ENCODE peak calls at places on chromosomes 11 and 22, in four cellular contexts. H is HCT116, S is HepG2, Z is SK-N-SH. K is an unnamed sample.

GRCh38 chr11:92626624-92627023 is 342.8 kb upstream of the MTNR1B start:
- DNase-seq in H (no peak), S (no peak), Z (no peak), K (no peak)

GRCh38 chr22:49657275-49657973 is 170.2 kb downstream of the BRD1 start:
- DNase-seq in H (peak), S (no peak), Z (no peak), K (no peak)

GRCh38 chr11:64233913-64234839 is at the start of gene VEGFB:
- DNase-seq in H (no peak), S (no peak), Z (peak), K (no peak)

GRCh38 chr22:40922484-40923303 is 28.5 kb upstream of the RBX1 start:
- DNase-seq in H (peak), S (peak), Z (peak), K (peak)

GRCh38 chr11:81966340-81966739 is 767.3 kb downstream of the FAM181B start:
- DNase-seq in H (no peak), S (no peak), Z (no peak), K (no peak)

GRCh38 chr11:76680517-76681425 is 10.2 kb upstream of the LRRC32 start:
- DNase-seq in H (peak), S (peak), Z (peak), K (peak)

GRCh38 chr11:2120359-2121100 is 18.7 kb downstream of the IGF2 start:
- DNase-seq in H (no peak), S (no peak), Z (peak), K (no peak)

GRCh38 chr22:50247748-50248147 is 2.9 kb upstream of the TUBGCP6 start:
- DNase-seq in H (peak), S (no peak), Z (peak), K (no peak)

GRCh38 chr22:23410411-23410810 is 169.7 kb downstream of the IGLL1 start:
- DNase-seq in H (no peak), S (no peak), Z (no peak), K (no peak)

GRCh38 chr11:40247023-40247422 is 1212.4 kb downstream of the LRRC4C start:
- DNase-seq in H (no peak), S (no peak), Z (no peak), K (peak)

GRCh38 chr11:125995313-125995712 is 49.5 kb downstream of the VSIG10L2 start:
- DNase-seq in H (no peak), S (no peak), Z (no peak), K (no peak)

DNA sequence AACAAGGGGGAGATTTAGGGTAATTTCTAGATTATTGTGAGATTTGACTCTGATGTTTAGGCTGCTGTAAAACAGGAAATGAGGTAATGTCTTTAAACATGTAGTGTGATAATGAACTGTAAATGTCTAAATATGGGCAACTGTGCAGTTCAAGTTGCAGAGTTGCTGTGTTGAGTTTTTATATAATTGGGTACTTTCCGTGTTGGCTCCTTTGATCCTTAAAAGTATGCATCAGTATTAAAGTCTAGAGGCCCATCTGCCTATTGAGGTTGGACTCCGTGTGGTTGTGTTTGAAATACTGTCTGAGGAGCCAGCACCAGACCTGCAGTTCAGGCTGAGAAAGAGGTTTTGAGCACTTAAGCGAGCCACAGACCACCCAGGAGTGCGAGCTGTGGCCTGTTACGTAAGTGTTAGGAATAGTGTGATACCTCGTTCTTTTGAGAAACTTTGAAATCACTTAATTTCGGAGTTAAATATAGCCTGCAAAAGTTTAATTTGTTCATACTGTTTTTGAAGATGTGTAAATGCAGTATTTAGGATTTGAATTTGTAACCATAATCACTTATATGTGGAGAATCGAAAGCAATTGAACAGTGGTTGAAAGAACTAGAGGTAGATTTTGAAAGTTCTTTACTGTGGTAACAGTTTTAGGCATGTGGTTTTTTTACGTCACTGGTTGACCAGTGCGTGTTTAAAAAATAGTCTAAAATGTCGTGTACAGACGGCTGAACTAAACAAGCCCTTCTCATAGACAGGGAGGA is 9.0 kb downstream of the FAM118A start:
- DNase-seq in H (no peak), S (no peak), Z (no peak), K (no peak)
- H3K4me3 ChIP-seq in H (no peak), S (no peak), Z (no peak), K (no peak)

DNA sequence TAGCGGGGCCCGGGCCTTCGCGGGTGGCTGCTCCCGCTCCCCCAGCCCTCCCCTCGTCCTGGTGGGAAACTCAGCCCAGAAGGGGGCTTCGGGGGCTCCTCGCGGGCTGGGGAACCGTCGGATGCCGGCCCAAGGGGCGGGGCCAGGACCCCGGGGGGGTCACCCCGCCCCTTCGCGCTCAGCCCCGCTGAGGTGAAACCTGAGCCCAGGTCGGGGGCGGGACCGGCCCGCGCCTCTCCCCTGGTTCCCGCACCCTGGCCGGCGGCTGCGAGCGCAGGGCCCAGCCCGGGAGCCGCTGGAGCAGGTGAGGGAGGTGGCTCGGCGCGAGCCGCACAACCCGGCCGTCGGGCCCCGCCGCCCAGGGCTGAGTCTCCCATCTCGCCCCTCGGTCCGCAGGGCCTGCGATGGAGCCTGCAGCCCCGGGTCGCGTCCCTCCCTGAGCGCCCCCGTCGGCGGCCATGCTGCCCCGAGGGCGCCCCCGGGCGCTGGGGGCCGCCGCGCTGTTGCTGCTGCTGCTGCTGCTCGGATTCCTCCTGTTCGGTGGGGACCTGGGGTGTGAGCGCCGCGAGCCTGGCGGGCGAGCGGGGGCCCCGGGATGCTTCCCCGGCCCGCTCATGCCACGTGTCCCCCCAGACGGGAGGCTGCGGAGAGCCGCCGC is at the start of gene LARGE2:
- DNase-seq in H (no peak), S (no peak), Z (peak), K (no peak)
- TF ChIP-seq YY1 in H (no peak), S (peak), Z (no peak), K (no peak)

GRCh38 chr11:35927067-35927466 is 16.8 kb upstream of the LDLRAD3 start:
- DNase-seq in H (no peak), S (no peak), Z (peak), K (no peak)
- H3K4me3 ChIP-seq in H (no peak), S (no peak), Z (no peak), K (no peak)

DNA sequence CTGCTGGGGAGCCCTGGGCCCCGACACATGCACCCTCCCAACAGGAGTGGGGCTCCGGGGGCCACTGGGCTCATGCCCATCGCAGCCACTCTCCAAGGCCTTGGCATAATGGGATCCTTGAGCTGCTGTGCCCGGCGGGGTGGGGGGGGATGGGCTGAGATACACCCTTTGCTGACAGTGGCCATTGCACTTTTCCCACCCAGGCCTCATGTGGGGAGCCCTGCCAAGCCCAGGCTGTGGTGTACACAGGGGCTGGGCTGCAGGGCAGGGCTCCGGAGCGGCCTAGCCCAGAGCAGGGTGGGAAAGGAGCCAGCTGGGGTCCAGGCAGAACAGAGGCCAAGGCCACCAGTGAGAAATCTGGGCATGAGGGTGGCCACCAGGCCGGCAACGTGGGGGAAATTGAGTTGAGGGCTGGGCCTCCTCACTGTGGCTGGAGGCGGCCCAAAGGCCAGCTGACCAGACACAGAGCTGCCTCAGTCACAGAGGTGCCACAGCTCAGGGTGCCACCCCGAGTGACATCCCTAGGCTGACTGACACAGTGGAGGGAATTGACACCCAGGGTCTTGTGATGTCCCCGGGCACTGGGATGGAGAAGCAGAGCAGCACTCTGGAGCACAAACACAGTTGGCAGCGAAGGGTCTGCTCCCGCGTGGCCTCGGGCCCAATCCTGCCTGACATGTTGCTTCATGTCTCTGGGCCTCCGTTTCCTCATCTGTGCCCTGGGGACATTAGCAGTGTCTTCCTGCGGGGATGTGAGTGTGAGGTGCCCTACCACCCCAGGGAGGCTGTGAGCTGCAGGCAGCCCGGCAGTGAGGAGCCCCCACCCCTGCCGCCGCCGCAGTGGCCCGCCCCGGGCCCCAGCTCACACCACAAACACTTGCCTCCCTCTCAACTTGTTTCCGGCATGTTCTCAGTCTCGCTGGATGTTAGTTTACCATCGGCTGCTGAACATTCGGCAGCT is 30.4 kb downstream of the RTN4R start:
- DNase-seq in H (no peak), S (no peak), Z (no peak), K (no peak)
- TF ChIP-seq YY1 in H (no peak), S (no peak), Z (no peak), K (no peak)

GRCh38 chr11:129385801-129386200 is 10.2 kb downstream of the BARX2 start:
- DNase-seq in H (no peak), S (no peak), Z (no peak), K (no peak)
- H3K4me3 ChIP-seq in H (no peak), S (no peak), Z (no peak), K (no peak)

DNA sequence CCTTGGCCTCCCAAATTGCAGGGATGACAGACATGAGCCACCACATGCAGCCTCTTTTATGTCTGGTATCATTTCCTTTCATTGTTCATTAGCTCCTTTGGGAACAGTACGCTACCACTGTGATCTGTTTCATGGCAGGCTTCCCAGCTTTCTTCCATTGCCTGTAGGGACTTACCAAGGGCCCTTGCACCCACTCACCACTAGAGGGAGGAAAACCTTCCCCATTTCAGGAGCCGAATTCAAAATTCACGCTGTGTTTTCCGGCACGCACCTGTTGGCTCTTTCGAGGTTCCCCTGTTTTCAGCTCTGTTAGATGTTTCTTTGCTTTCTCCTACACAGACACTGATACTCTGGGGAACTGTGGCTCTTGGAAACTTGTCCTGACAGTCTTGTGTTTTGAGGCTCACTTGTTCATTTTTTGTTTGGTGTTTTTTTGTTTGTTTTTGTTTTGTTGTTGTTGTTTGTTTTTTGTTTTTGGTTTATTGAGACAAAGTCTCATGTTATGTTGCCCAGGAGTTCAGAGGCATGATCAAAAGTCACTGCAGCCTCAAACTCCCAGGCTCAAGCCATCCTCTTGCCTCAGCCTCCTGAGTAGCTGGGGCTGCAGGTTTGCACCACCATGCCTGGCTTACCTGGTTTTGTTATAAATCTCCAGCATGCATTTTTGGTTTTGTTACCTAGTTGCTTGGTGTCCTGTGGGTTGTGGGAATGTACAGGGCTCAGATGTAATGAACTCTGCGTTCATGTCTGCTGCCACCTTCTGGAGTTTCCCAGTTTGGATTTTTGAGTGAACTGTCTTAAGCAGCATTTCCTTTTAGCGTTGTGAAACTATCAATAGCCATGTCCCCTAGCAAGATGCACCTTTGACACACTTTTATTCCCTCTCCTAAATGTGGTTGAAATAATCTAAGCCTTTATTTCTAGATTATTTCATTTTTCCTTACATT is 2.3 kb downstream of the KRTAP5-11 start:
- DNase-seq in H (peak), S (peak), Z (peak), K (peak)
- TF ChIP-seq YY1 in H (peak), S (no peak), Z (no peak), K (no peak)

DNA sequence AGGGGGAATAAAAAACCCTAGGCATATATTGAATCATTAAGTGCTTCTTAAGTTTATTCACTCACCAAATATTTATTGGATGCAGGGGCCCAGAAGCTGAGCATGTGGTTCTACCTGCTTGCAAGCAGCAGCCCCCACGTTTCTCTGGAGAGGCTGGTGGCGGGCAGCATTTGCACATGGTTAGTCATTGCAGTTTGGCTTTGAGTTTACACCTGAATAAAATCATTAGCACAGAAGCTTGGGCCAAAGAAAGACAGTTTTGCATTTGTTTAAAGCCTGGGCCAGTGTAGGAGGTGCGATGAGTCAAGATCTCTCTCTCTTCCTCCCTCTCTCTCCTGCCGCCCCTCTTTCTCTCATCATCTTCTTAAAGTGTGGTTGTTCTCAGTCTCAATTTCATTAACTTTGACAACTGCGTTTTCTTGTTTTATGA is 72.6 kb downstream of the C22orf31 start:
- DNase-seq in H (no peak), S (no peak), Z (no peak), K (peak)
- H3K4me3 ChIP-seq in H (no peak), S (no peak), Z (no peak), K (no peak)

GRCh38 chr22:30234786-30235470 is 11.6 kb downstream of the LIF start:
- DNase-seq in H (no peak), S (no peak), Z (no peak), K (no peak)
- TF ChIP-seq YY1 in H (no peak), S (no peak), Z (no peak), K (no peak)

GRCh38 chr22:37162221-37163095 is 12.7 kb upstream of the IL2RB start:
- DNase-seq in H (no peak), S (no peak), Z (no peak), K (no peak)

GRCh38 chr22:37164535-37164887 is 14.8 kb upstream of the IL2RB start:
- DNase-seq in H (no peak), S (no peak), Z (no peak), K (no peak)

GRCh38 chr22:37163618-37164534 is 14.2 kb upstream of the IL2RB start:
- DNase-seq in H (no peak), S (no peak), Z (no peak), K (no peak)

GRCh38 chr22:37161442-37161841 is 11.7 kb upstream of the IL2RB start:
- DNase-seq in H (peak), S (peak), Z (no peak), K (no peak)

DNA sequence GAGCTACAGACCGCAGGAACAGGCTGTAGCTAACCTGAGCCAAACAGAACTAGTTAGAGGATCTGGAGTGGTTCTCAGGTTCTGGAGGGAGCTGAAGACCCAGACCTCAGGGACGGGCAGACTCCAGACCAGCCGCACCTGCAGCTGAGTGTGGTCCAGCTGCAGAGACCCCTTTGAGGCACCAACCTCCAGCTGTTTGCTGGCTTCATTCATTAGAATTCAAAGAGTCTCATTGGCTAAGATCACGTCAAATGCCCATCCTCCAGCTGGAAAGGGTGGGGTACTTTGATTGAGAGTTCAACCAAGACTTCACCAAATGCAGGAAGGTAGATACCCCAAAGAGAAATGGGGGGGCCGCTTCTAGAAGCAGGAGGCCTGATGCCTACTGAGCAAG is 13.4 kb upstream of the IL2RB start:
- DNase-seq in H (no peak), S (no peak), Z (no peak), K (no peak)
- H3K4me3 ChIP-seq in H (no peak), S (no peak), Z (no peak), K (no peak)

K was measured in NT2/D1.